ENCODE peak calls at places on chromosomes 12 and 14, in four cellular contexts. Z is IMR-90, W is A549, H is GM12878. S is an unnamed sample.

GRCh38 chr14:94386085-94387031 is 2.0 kb downstream of the SERPINA1 start:
- DNase-seq in Z (no peak), W (no peak), H (no peak), S (no peak)

GRCh38 chr14:86788229-86788628 is 1204.8 kb downstream of the GALC start:
- DNase-seq in Z (peak), W (no peak), H (no peak), S (no peak)

GRCh38 chr14:52850520-52850919 is 59.1 kb upstream of the GNPNAT1 start:
- DNase-seq in Z (no peak), W (no peak), H (no peak), S (no peak)

GRCh38 chr14:73223049-73223448 is 14.3 kb upstream of the PAPLN start:
- DNase-seq in Z (no peak), W (no peak), H (peak), S (no peak)

GRCh38 chr12:11067514-11067913 is 5.4 kb upstream of the TAS2R46 start:
- DNase-seq in Z (peak), W (no peak), H (no peak), S (no peak)

GRCh38 chr14:49033131-49033530 is 553.0 kb downstream of the RPS29 start:
- DNase-seq in Z (no peak), W (no peak), H (no peak), S (no peak)

GRCh38 chr14:22691171-22691570 is 47.0 kb upstream of the OR6J1 start:
- DNase-seq in Z (peak), W (no peak), H (no peak), S (no peak)

GRCh38 chr12:74033531-74033930 is 504.1 kb upstream of the ATXN7L3B start:
- DNase-seq in Z (no peak), W (no peak), H (no peak), S (no peak)

GRCh38 chr12:19482551-19483109 is 43.3 kb downstream of the AEBP2 start:
- DNase-seq in Z (no peak), W (no peak), H (peak), S (no peak)

GRCh38 chr12:132029503-132030300 is 80.0 kb downstream of the EP400 start:
- DNase-seq in Z (no peak), W (no peak), H (no peak), S (no peak)

GRCh38 chr14:102786758-102787157 is 9.5 kb downstream of the TRAF3 start:
- DNase-seq in Z (peak), W (no peak), H (no peak), S (no peak)

GRCh38 chr12:3882896-3883564 is 9.8 kb upstream of the PARP11 start:
- DNase-seq in Z (peak), W (peak), H (no peak), S (peak)

GRCh38 chr14:99382781-99383456 is 97.7 kb downstream of the SETD3 start:
- DNase-seq in Z (peak), W (peak), H (no peak), S (no peak)

GRCh38 chr12:20798561-20798960 is 11.9 kb upstream of the SLCO1B3 start:
- DNase-seq in Z (no peak), W (no peak), H (no peak), S (no peak)

GRCh38 chr12:116929885-116930284 is 19.1 kb downstream of the FBXW8 start:
- DNase-seq in Z (no peak), W (no peak), H (no peak), S (no peak)

GRCh38 chr12:45213107-45213506 is 2.8 kb upstream of the ANO6 start:
- DNase-seq in Z (no peak), W (no peak), H (no peak), S (no peak)

GRCh38 chr12:26269554-26270284 is 74.3 kb downstream of the SSPN start:
- DNase-seq in Z (no peak), W (no peak), H (no peak), S (no peak)
- TF ChIP-seq RFX5 in Z (no peak), W (no peak), H (no peak), S (no peak)

GRCh38 chr12:28191018-28191595 is 851 bp downstream of the CCDC91 start:
- DNase-seq in Z (peak), W (peak), H (no peak), S (peak)
- TF ChIP-seq RFX5 in Z (no peak), W (no peak), H (no peak), S (no peak)

GRCh38 chr14:37901978-37902377 is 305.7 kb upstream of the SSTR1 start:
- DNase-seq in Z (peak), W (no peak), H (no peak), S (no peak)

GRCh38 chr14:37903561-37904191 is 304.0 kb upstream of the SSTR1 start:
- DNase-seq in Z (peak), W (peak), H (no peak), S (peak)

GRCh38 chr14:37899365-37899764 is 303.9 kb downstream of the TTC6 start:
- DNase-seq in Z (no peak), W (no peak), H (no peak), S (no peak)

GRCh38 chr14:37900582-37900981 is 305.2 kb downstream of the TTC6 start:
- DNase-seq in Z (peak), W (no peak), H (no peak), S (no peak)
- TF ChIP-seq RFX5 in Z (no peak), W (no peak), H (no peak), S (no peak)

DNA sequence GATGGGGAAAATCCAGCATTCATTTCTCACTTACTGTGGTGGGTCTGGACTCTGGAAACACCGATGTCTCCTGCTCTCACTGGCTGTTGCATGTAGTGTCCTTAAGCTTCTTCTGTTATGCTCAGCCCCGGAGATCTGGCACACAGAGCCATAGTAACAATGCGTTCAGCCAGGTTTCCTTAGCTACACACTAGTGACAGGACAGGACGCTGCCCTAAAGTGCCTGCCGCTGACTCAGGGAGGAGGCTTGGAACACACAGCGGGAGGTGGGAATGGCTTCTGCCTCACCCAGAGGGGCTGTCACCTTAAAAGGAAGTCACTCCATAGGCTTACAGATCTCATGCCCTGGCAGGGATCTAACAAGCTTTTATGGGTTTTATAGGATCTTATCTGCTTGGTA is 95.4 kb upstream of the LMNTD1 start:
- DNase-seq in Z (peak), W (peak), H (no peak), S (no peak)
- TF ChIP-seq RFX5 in Z (no peak), W (no peak), H (no peak), S (no peak)

GRCh38 chr12:57154076-57154475 is 6.7 kb upstream of the LRP1-AS start:
- DNase-seq in Z (no peak), W (no peak), H (no peak), S (no peak)

GRCh38 chr12:57150400-57150799 is 3.0 kb upstream of the LRP1-AS start:
- DNase-seq in Z (no peak), W (no peak), H (no peak), S (no peak)

GRCh38 chr12:57152408-57153038 is 5.1 kb upstream of the LRP1-AS start:
- DNase-seq in Z (peak), W (no peak), H (no peak), S (no peak)

GRCh38 chr12:57153420-57153997 is 6.1 kb upstream of the LRP1-AS start:
- DNase-seq in Z (no peak), W (no peak), H (no peak), S (no peak)

GRCh38 chr12:57151741-57152407 is 4.5 kb upstream of the LRP1-AS start:
- DNase-seq in Z (peak), W (no peak), H (no peak), S (no peak)
- TF ChIP-seq RFX5 in Z (no peak), W (no peak), H (no peak), S (no peak)

GRCh38 chr12:40560848-40561247 is 131.4 kb upstream of the CNTN1 start:
- DNase-seq in Z (no peak), W (no peak), H (no peak), S (no peak)
- TF ChIP-seq RFX5 in Z (no peak), W (no peak), H (no peak), S (no peak)

GRCh38 chr12:114693532-114693931 is 9.6 kb upstream of the TBX3 start:
- DNase-seq in Z (no peak), W (no peak), H (no peak), S (no peak)

GRCh38 chr12:114694436-114695304 is 10.7 kb upstream of the TBX3 start:
- DNase-seq in Z (no peak), W (no peak), H (no peak), S (no peak)

GRCh38 chr12:114697246-114697716 is 13.3 kb upstream of the TBX3 start:
- DNase-seq in Z (no peak), W (no peak), H (no peak), S (no peak)

GRCh38 chr12:114696443-114697245 is 12.7 kb upstream of the TBX3 start:
- DNase-seq in Z (no peak), W (no peak), H (no peak), S (no peak)

GRCh38 chr12:114695305-114695592 is 11.3 kb upstream of the TBX3 start:
- DNase-seq in Z (no peak), W (no peak), H (no peak), S (no peak)
- TF ChIP-seq RFX5 in Z (no peak), W (no peak), H (no peak), S (no peak)

DNA sequence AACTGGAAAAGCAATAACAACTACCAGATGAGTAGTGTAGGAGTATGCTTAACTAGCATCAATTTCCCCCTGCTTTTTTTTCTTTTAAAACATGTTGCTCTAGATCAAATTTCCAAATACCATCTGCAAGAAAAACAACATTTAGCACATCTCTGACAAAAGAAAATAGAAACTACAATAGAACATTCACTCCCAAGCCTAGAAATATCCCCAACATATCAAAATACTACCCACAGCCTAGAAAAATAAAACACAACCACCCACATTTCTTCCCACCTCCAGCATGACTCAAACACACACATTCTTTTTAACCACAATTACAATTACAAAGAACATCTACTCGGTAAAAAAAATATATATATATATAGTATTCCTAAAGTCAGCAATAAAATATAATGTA is 120.0 kb downstream of the PPFIA2 start:
- DNase-seq in Z (no peak), W (no peak), H (no peak), S (no peak)
- TF ChIP-seq RFX5 in Z (no peak), W (no peak), H (no peak), S (no peak)

DNA sequence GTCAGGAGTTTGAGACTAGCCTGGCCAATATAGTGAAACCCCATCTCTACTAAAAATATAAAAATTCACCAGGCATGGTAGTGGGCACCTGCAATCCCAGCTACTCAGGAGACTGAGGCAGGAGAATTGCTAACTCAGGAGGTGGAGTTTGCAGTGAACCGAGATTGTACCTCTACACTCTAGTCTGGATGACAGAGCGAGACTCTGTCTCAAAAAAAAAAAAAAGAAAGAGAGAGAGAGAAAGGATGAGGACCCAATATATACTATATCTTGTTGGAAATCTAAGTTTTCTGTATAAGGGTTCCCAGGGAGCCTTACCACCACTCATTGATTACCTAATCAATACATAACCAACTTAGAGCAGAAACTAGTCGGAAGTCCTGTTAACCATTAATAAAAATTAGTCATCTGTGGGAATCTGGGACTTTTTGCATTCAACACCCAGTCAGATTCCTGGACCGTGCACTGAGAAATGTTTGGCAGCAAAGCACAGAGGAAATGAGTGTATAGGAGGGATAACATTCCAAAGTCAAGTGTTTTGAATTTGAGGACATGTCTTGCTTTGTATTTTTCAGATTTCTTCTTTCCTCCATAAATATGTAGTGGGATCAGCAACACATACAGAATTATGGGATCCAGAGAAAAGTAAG is 44.8 kb upstream of the NR2C1 start:
- DNase-seq in Z (peak), W (peak), H (no peak), S (no peak)
- TF ChIP-seq RFX5 in Z (no peak), W (no peak), H (no peak), S (no peak)